ENCODE peak calls at places on chromosomes 3 and 15, in ten cellular contexts. G is ecto neural progenitor cell; O is stimulated activated CD4-positive, alpha-beta T cell treated with anti-CD3 and anti-CD28 coated beads, TNF-alpha, amount 100 ng/mL, for 1 hour; P is foreskin fibroblast; I is HEK293T; Y is NCI-H1436 treated with DMSO at 0.1 percent for 48 hours; J is heart left ventricle; W is mucosa of descending colon; M is T-helper 9 cell; C is HT1080. Q is an unnamed sample.

GRCh38 chr15:26087881-26088280 is 224.8 kb upstream of the ATP10A start:
- DNase-seq in O (no peak), Y (no peak), M (no peak), G (no peak), P (no peak), W (no peak), I (no peak), C (peak; percentile 49), J (no peak), Q (no peak)

GRCh38 chr3:174891524-174892203 is 32.5 kb downstream of the NAALADL2 start:
- DNase-seq in G (no peak), P (no peak), M (no peak), W (no peak), O (no peak), I (no peak), J (no peak), C (peak; percentile 23), Y (no peak), Q (no peak)

GRCh38 chr15:73599934-73600333 is 33.3 kb downstream of the NPTN start:
- DNase-seq in O (no peak), I (no peak), C (peak; percentile 78), W (no peak), M (no peak), G (no peak), Y (no peak), P (peak; percentile 45), J (no peak), Q (no peak)

GRCh38 chr3:126170073-126170916 is 10.1 kb downstream of the ALDH1L1 start:
- DNase-seq in Y (no peak), O (no peak), J (no peak), I (no peak), W (no peak), M (no peak), G (no peak), C (no peak), P (no peak), Q (no peak)

GRCh38 chr3:150302246-150302645 is 105.9 kb upstream of the TSC22D2 start:
- DNase-seq in C (peak; percentile 49), P (peak; percentile 33), Y (no peak), J (no peak), W (no peak), I (no peak), G (no peak), M (no peak), O (no peak), Q (no peak)

GRCh38 chr3:173993299-173993698 is 595.8 kb downstream of the NLGN1 start:
- DNase-seq in O (no peak), I (peak; percentile 20), Y (no peak), G (no peak), J (no peak), W (no peak), C (peak; percentile 68), P (peak; percentile 64), M (no peak), Q (peak; percentile 94)

GRCh38 chr3:13713396-13713795 is 164.5 kb downstream of the FBLN2 start:
- DNase-seq in C (no peak), G (no peak), I (no peak), P (no peak), O (no peak), J (no peak), Y (no peak), M (no peak), W (no peak), Q (no peak)

GRCh38 chr15:90085565-90085964 is 16.7 kb downstream of the IDH2 start:
- DNase-seq in G (no peak), Y (no peak), I (no peak), M (no peak), J (no peak), P (no peak), C (no peak), O (no peak), W (no peak), Q (no peak)

GRCh38 chr3:123618768-123619484 is 34.1 kb upstream of the HACD2 start:
- DNase-seq in J (peak; percentile 73), M (no peak), O (no peak), P (peak; percentile 77), W (peak; percentile 56), I (no peak), Y (no peak), C (peak; percentile 35), G (no peak), Q (peak; percentile 45)

GRCh38 chr3:50574280-50574831 is 5.0 kb downstream of the HEMK1 start:
- DNase-seq in Y (no peak), C (no peak), O (no peak), I (no peak), M (no peak), P (no peak), W (no peak), J (no peak), G (no peak), Q (no peak)

Q was measured in COLO829.